ENCODE peak calls at places on chromosomes 7 and 10, in nine cellular contexts. One of them, this sample, is unnamed.

GRCh38 chr10:88946965-88947590 is 5.5 kb downstream of the ACTA2 start:
- DNase-seq in stimulated activated CD4-positive, alpha-beta T cell treated with anti-CD3 and anti-CD28 coated beads, Interleukin-1b, Interleukin-23, amount 100 ng/mL, for 1 hour: no peak
- DNase-seq in Right ventricle myocardium superior: no peak
- DNase-seq in SW480: no peak
- DNase-seq in HCEC 1CT: peak
- DNase-seq in cardiac muscle cell: no peak
- DNase-seq in NAMALWA: no peak
- DNase-seq in activated naive CD4-positive, alpha-beta T cell: no peak
- DNase-seq in neural progenitor cell: no peak
- DNase-seq in this sample: no peak

GRCh38 chr7:96481831-96482230 is 159.9 kb upstream of the SLC25A13 start:
- DNase-seq in SW480: no peak
- DNase-seq in cardiac muscle cell: no peak
- DNase-seq in neural progenitor cell: no peak
- DNase-seq in activated naive CD4-positive, alpha-beta T cell: no peak
- DNase-seq in HCEC 1CT: no peak
- DNase-seq in stimulated activated CD4-positive, alpha-beta T cell treated with anti-CD3 and anti-CD28 coated beads, Interleukin-1b, Interleukin-23, amount 100 ng/mL, for 1 hour: no peak
- DNase-seq in Right ventricle myocardium superior: no peak
- DNase-seq in NAMALWA: no peak
- DNase-seq in this sample: no peak

GRCh38 chr7:70040971-70041766 is 442.9 kb downstream of the AUTS2 start:
- DNase-seq in NAMALWA: peak
- DNase-seq in SW480: peak
- DNase-seq in activated naive CD4-positive, alpha-beta T cell: no peak
- DNase-seq in Right ventricle myocardium superior: no peak
- DNase-seq in cardiac muscle cell: peak
- DNase-seq in stimulated activated CD4-positive, alpha-beta T cell treated with anti-CD3 and anti-CD28 coated beads, Interleukin-1b, Interleukin-23, amount 100 ng/mL, for 1 hour: no peak
- DNase-seq in HCEC 1CT: no peak
- DNase-seq in neural progenitor cell: peak
- DNase-seq in this sample: peak

GRCh38 chr10:124701881-124702656 is 42.1 kb downstream of the FAM53B start:
- DNase-seq in activated naive CD4-positive, alpha-beta T cell: no peak
- DNase-seq in Right ventricle myocardium superior: peak
- DNase-seq in HCEC 1CT: no peak
- DNase-seq in SW480: no peak
- DNase-seq in cardiac muscle cell: peak
- DNase-seq in stimulated activated CD4-positive, alpha-beta T cell treated with anti-CD3 and anti-CD28 coated beads, Interleukin-1b, Interleukin-23, amount 100 ng/mL, for 1 hour: no peak
- DNase-seq in neural progenitor cell: no peak
- DNase-seq in NAMALWA: no peak
- DNase-seq in this sample: no peak

GRCh38 chr7:54705436-54705835 is 53.6 kb downstream of the SEC61G start:
- DNase-seq in NAMALWA: no peak
- DNase-seq in activated naive CD4-positive, alpha-beta T cell: no peak
- DNase-seq in SW480: peak
- DNase-seq in stimulated activated CD4-positive, alpha-beta T cell treated with anti-CD3 and anti-CD28 coated beads, Interleukin-1b, Interleukin-23, amount 100 ng/mL, for 1 hour: no peak
- DNase-seq in HCEC 1CT: peak
- DNase-seq in cardiac muscle cell: peak
- DNase-seq in Right ventricle myocardium superior: no peak
- DNase-seq in neural progenitor cell: no peak
- DNase-seq in this sample: no peak

GRCh38 chr7:150755473-150756099 is 18.4 kb downstream of the GIMAP5 start:
- DNase-seq in activated naive CD4-positive, alpha-beta T cell: no peak
- DNase-seq in neural progenitor cell: no peak
- DNase-seq in cardiac muscle cell: peak
- DNase-seq in Right ventricle myocardium superior: no peak
- DNase-seq in NAMALWA: no peak
- DNase-seq in HCEC 1CT: no peak
- DNase-seq in stimulated activated CD4-positive, alpha-beta T cell treated with anti-CD3 and anti-CD28 coated beads, Interleukin-1b, Interleukin-23, amount 100 ng/mL, for 1 hour: no peak
- DNase-seq in SW480: no peak
- DNase-seq in this sample: no peak

GRCh38 chr7:36129048-36129534 is 24.0 kb upstream of the EEPD1 start:
- DNase-seq in cardiac muscle cell: peak
- DNase-seq in activated naive CD4-positive, alpha-beta T cell: no peak
- DNase-seq in SW480: peak
- DNase-seq in Right ventricle myocardium superior: no peak
- DNase-seq in stimulated activated CD4-positive, alpha-beta T cell treated with anti-CD3 and anti-CD28 coated beads, Interleukin-1b, Interleukin-23, amount 100 ng/mL, for 1 hour: no peak
- DNase-seq in neural progenitor cell: no peak
- DNase-seq in HCEC 1CT: peak
- DNase-seq in NAMALWA: no peak
- DNase-seq in this sample: no peak

GRCh38 chr7:128004623-128005022 is 26.6 kb downstream of the LRRC4 start:
- DNase-seq in SW480: no peak
- DNase-seq in activated naive CD4-positive, alpha-beta T cell: no peak
- DNase-seq in cardiac muscle cell: no peak
- DNase-seq in NAMALWA: no peak
- DNase-seq in Right ventricle myocardium superior: no peak
- DNase-seq in neural progenitor cell: no peak
- DNase-seq in stimulated activated CD4-positive, alpha-beta T cell treated with anti-CD3 and anti-CD28 coated beads, Interleukin-1b, Interleukin-23, amount 100 ng/mL, for 1 hour: no peak
- DNase-seq in HCEC 1CT: no peak
- DNase-seq in this sample: no peak

GRCh38 chr7:30062587-30062986 is 34.4 kb downstream of the PLEKHA8 start:
- DNase-seq in cardiac muscle cell: peak
- DNase-seq in SW480: peak
- DNase-seq in HCEC 1CT: peak
- DNase-seq in stimulated activated CD4-positive, alpha-beta T cell treated with anti-CD3 and anti-CD28 coated beads, Interleukin-1b, Interleukin-23, amount 100 ng/mL, for 1 hour: no peak
- DNase-seq in Right ventricle myocardium superior: no peak
- DNase-seq in neural progenitor cell: peak
- DNase-seq in NAMALWA: peak
- DNase-seq in activated naive CD4-positive, alpha-beta T cell: no peak
- DNase-seq in this sample: peak

GRCh38 chr7:28086198-28086597 is 94.4 kb downstream of the JAZF1 start:
- DNase-seq in HCEC 1CT: no peak
- DNase-seq in cardiac muscle cell: no peak
- DNase-seq in stimulated activated CD4-positive, alpha-beta T cell treated with anti-CD3 and anti-CD28 coated beads, Interleukin-1b, Interleukin-23, amount 100 ng/mL, for 1 hour: no peak
- DNase-seq in activated naive CD4-positive, alpha-beta T cell: no peak
- DNase-seq in NAMALWA: peak
- DNase-seq in neural progenitor cell: no peak
- DNase-seq in Right ventricle myocardium superior: no peak
- DNase-seq in SW480: no peak
- DNase-seq in this sample: no peak

GRCh38 chr10:29317027-29317420 is 28.2 kb downstream of the LYZL1 start:
- DNase-seq in stimulated activated CD4-positive, alpha-beta T cell treated with anti-CD3 and anti-CD28 coated beads, Interleukin-1b, Interleukin-23, amount 100 ng/mL, for 1 hour: no peak
- DNase-seq in activated naive CD4-positive, alpha-beta T cell: no peak
- DNase-seq in NAMALWA: no peak
- DNase-seq in neural progenitor cell: no peak
- DNase-seq in Right ventricle myocardium superior: no peak
- DNase-seq in HCEC 1CT: peak
- DNase-seq in SW480: no peak
- DNase-seq in cardiac muscle cell: peak
- DNase-seq in this sample: no peak

GRCh38 chr10:24299587-24300258 is 90.8 kb downstream of the KIAA1217 start:
- DNase-seq in Right ventricle myocardium superior: no peak
- DNase-seq in cardiac muscle cell: peak
- DNase-seq in neural progenitor cell: no peak
- DNase-seq in HCEC 1CT: peak
- DNase-seq in activated naive CD4-positive, alpha-beta T cell: no peak
- DNase-seq in NAMALWA: no peak
- DNase-seq in stimulated activated CD4-positive, alpha-beta T cell treated with anti-CD3 and anti-CD28 coated beads, Interleukin-1b, Interleukin-23, amount 100 ng/mL, for 1 hour: no peak
- DNase-seq in SW480: no peak
- DNase-seq in this sample: no peak

GRCh38 chr10:12221323-12222298 is 25.6 kb downstream of the CDC123 start:
- DNase-seq in NAMALWA: no peak
- DNase-seq in cardiac muscle cell: peak
- DNase-seq in neural progenitor cell: no peak
- DNase-seq in SW480: peak
- DNase-seq in HCEC 1CT: no peak
- DNase-seq in stimulated activated CD4-positive, alpha-beta T cell treated with anti-CD3 and anti-CD28 coated beads, Interleukin-1b, Interleukin-23, amount 100 ng/mL, for 1 hour: no peak
- DNase-seq in activated naive CD4-positive, alpha-beta T cell: no peak
- DNase-seq in Right ventricle myocardium superior: no peak
- DNase-seq in this sample: peak

GRCh38 chr10:100728928-100729876 is 16.2 kb upstream of the PAX2 start:
- DNase-seq in SW480: peak
- DNase-seq in neural progenitor cell: peak
- DNase-seq in NAMALWA: no peak
- DNase-seq in cardiac muscle cell: peak
- DNase-seq in activated naive CD4-positive, alpha-beta T cell: no peak
- DNase-seq in stimulated activated CD4-positive, alpha-beta T cell treated with anti-CD3 and anti-CD28 coated beads, Interleukin-1b, Interleukin-23, amount 100 ng/mL, for 1 hour: no peak
- DNase-seq in Right ventricle myocardium superior: no peak
- DNase-seq in HCEC 1CT: peak
- DNase-seq in this sample: peak

GRCh38 chr7:151378496-151379192 is 31.2 kb downstream of the WDR86 start:
- DNase-seq in cardiac muscle cell: no peak
- DNase-seq in activated naive CD4-positive, alpha-beta T cell: no peak
- DNase-seq in stimulated activated CD4-positive, alpha-beta T cell treated with anti-CD3 and anti-CD28 coated beads, Interleukin-1b, Interleukin-23, amount 100 ng/mL, for 1 hour: no peak
- DNase-seq in SW480: no peak
- DNase-seq in NAMALWA: no peak
- DNase-seq in HCEC 1CT: no peak
- DNase-seq in neural progenitor cell: no peak
- DNase-seq in Right ventricle myocardium superior: no peak
- DNase-seq in this sample: no peak

GRCh38 chr7:69246758-69247157 is 351.5 kb upstream of the AUTS2 start:
- DNase-seq in HCEC 1CT: no peak
- DNase-seq in cardiac muscle cell: no peak
- DNase-seq in neural progenitor cell: no peak
- DNase-seq in NAMALWA: no peak
- DNase-seq in activated naive CD4-positive, alpha-beta T cell: no peak
- DNase-seq in SW480: no peak
- DNase-seq in Right ventricle myocardium superior: peak
- DNase-seq in stimulated activated CD4-positive, alpha-beta T cell treated with anti-CD3 and anti-CD28 coated beads, Interleukin-1b, Interleukin-23, amount 100 ng/mL, for 1 hour: no peak
- DNase-seq in this sample: no peak

GRCh38 chr10:3549118-3549517 is 235.9 kb downstream of the KLF6 start:
- DNase-seq in HCEC 1CT: no peak
- DNase-seq in Right ventricle myocardium superior: no peak
- DNase-seq in activated naive CD4-positive, alpha-beta T cell: no peak
- DNase-seq in cardiac muscle cell: no peak
- DNase-seq in NAMALWA: peak
- DNase-seq in stimulated activated CD4-positive, alpha-beta T cell treated with anti-CD3 and anti-CD28 coated beads, Interleukin-1b, Interleukin-23, amount 100 ng/mL, for 1 hour: no peak
- DNase-seq in SW480: no peak
- DNase-seq in neural progenitor cell: no peak
- DNase-seq in this sample: no peak

GRCh38 chr7:22443370-22444180 is 56.4 kb downstream of the STEAP1B start:
- DNase-seq in NAMALWA: no peak
- DNase-seq in stimulated activated CD4-positive, alpha-beta T cell treated with anti-CD3 and anti-CD28 coated beads, Interleukin-1b, Interleukin-23, amount 100 ng/mL, for 1 hour: no peak
- DNase-seq in Right ventricle myocardium superior: no peak
- DNase-seq in SW480: peak
- DNase-seq in HCEC 1CT: peak
- DNase-seq in cardiac muscle cell: no peak
- DNase-seq in activated naive CD4-positive, alpha-beta T cell: no peak
- DNase-seq in neural progenitor cell: no peak
- DNase-seq in this sample: no peak

GRCh38 chr10:99232357-99232999 is 3.2 kb downstream of the HPSE2 start:
- DNase-seq in activated naive CD4-positive, alpha-beta T cell: no peak
- DNase-seq in stimulated activated CD4-positive, alpha-beta T cell treated with anti-CD3 and anti-CD28 coated beads, Interleukin-1b, Interleukin-23, amount 100 ng/mL, for 1 hour: no peak
- DNase-seq in neural progenitor cell: peak
- DNase-seq in SW480: no peak
- DNase-seq in cardiac muscle cell: peak
- DNase-seq in HCEC 1CT: no peak
- DNase-seq in NAMALWA: no peak
- DNase-seq in Right ventricle myocardium superior: no peak
- DNase-seq in this sample: no peak